ENCODE peak calls at places on chromosomes 1 and 21, in nine cellular contexts. W is activated CD4-positive, alpha-beta T cell treated with anti-CD3 and anti-CD28 coated beads, Interleukin-2, amount 10 ng/mL, durations not matched to agents 7 days and 5 days; Y is CD8-positive, alpha-beta memory T cell; F is NCI-H69; O is fibroblast of gingiva; T is HS-27A; C is astrocyte of the spinal cord; V is naive thymus-derived CD8-positive, alpha-beta T cell; B is left ventricle myocardium superior. K is an unnamed sample.

GRCh38 chr1:62057631-62058290 is 136.9 kb upstream of the L1TD1 start:
- DNase-seq in O (no peak), W (no peak), V (no peak), C (no peak), B (no peak), T (no peak), F (peak), Y (no peak), K (no peak)

GRCh38 chr1:112636597-112637256 is 17.1 kb downstream of the CAPZA1 start:
- DNase-seq in C (no peak), B (no peak), V (no peak), O (no peak), Y (no peak), F (no peak), T (no peak), W (no peak), K (no peak)

GRCh38 chr1:108878678-108879077 is 1.9 kb downstream of the GPSM2 start:
- DNase-seq in V (no peak), C (no peak), O (no peak), T (no peak), Y (no peak), F (peak), B (no peak), W (no peak), K (no peak)

GRCh38 chr1:211901945-211902344 is 71.4 kb upstream of the LPGAT1 start:
- DNase-seq in T (no peak), W (no peak), V (no peak), C (no peak), Y (no peak), O (no peak), F (no peak), B (no peak), K (no peak)

GRCh38 chr1:16617778-16618580 is 4.6 kb upstream of the NBPF1 start:
- DNase-seq in B (no peak), Y (no peak), C (no peak), T (no peak), W (no peak), V (peak), F (no peak), O (no peak), K (no peak)

GRCh38 chr21:31342328-31342727 is 1.7 kb downstream of the TIAM1 start:
- DNase-seq in Y (no peak), W (no peak), V (no peak), F (no peak), B (no peak), T (no peak), O (no peak), C (no peak), K (no peak)

GRCh38 chr1:244835276-244836134 is at the start of gene COX20:
- DNase-seq in T (peak), W (peak), C (peak), B (peak), O (peak), Y (peak), V (peak), F (peak), K (peak)

GRCh38 chr1:30407030-30407861 is 316.1 kb downstream of the MATN1 start:
- DNase-seq in O (no peak), V (no peak), T (no peak), B (no peak), F (no peak), Y (no peak), W (peak), C (no peak), K (no peak)

GRCh38 chr1:213276236-213276635 is 225.2 kb downstream of the RPS6KC1 start:
- DNase-seq in F (peak), T (no peak), B (no peak), W (no peak), C (no peak), O (no peak), V (no peak), Y (no peak), K (no peak)

GRCh38 chr1:13520985-13521384 is 7.2 kb upstream of the LRRC38 start:
- DNase-seq in O (no peak), Y (no peak), W (no peak), V (no peak), B (no peak), F (no peak), T (no peak), C (no peak), K (no peak)

GRCh38 chr1:236753554-236753953 is 41.5 kb upstream of the MTR start:
- DNase-seq in B (no peak), O (peak), C (peak), V (no peak), Y (no peak), T (no peak), W (no peak), F (peak), K (no peak)

GRCh38 chr21:39602793-39603192 is 9.9 kb upstream of the B3GALT5 start:
- DNase-seq in W (no peak), F (no peak), Y (no peak), C (no peak), V (no peak), B (no peak), O (no peak), T (no peak), K (no peak)

GRCh38 chr1:246798606-246799496 is 74.6 kb downstream of the SCCPDH start:
- DNase-seq in W (no peak), C (no peak), B (peak), O (no peak), T (no peak), Y (no peak), V (no peak), F (no peak), K (no peak)

GRCh38 chr1:74534241-74534640 is 21.8 kb upstream of the LRRC53 start:
- DNase-seq in W (no peak), T (no peak), O (peak), B (no peak), V (no peak), C (peak), Y (no peak), F (no peak), K (no peak)

GRCh38 chr1:244968431-244968830 is 104.1 kb upstream of the HNRNPU start:
- DNase-seq in W (no peak), B (peak), T (no peak), V (no peak), Y (no peak), C (no peak), O (peak), F (no peak), K (no peak)

GRCh38 chr1:223153177-223154119 is 10.4 kb upstream of the TLR5 start:
- DNase-seq in T (no peak), B (no peak), C (peak), W (no peak), O (no peak), Y (no peak), V (no peak), F (peak), K (no peak)

GRCh38 chr1:53681647-53682368 is 57.2 kb downstream of the GLIS1 start:
- DNase-seq in V (peak), B (peak), C (no peak), W (peak), O (no peak), T (no peak), Y (peak), F (peak), K (peak)

GRCh38 chr1:119327436-119328155 is 41.0 kb upstream of the HAO2 start:
- DNase-seq in O (peak), V (no peak), W (peak), C (peak), F (peak), T (no peak), B (peak), Y (no peak), K (peak)

GRCh38 chr1:12196641-12197482 is 30.1 kb downstream of the TNFRSF1B start:
- DNase-seq in O (no peak), B (peak), T (no peak), W (no peak), V (no peak), F (peak), Y (no peak), C (no peak), K (no peak)

GRCh38 chr21:41907496-41908258 is 28.5 kb upstream of the PRDM15 start:
- DNase-seq in Y (no peak), C (no peak), W (no peak), F (no peak), T (no peak), V (peak), O (no peak), B (peak), K (no peak)

GRCh38 chr1:166925791-166926483 is 49.4 kb downstream of the ILDR2 start:
- DNase-seq in O (no peak), C (peak), V (no peak), F (no peak), B (no peak), Y (no peak), T (no peak), W (no peak), K (no peak)

GRCh38 chr21:36199021-36199420 is 42.4 kb downstream of the DOP1B start:
- DNase-seq in F (no peak), B (no peak), O (no peak), V (no peak), Y (no peak), T (no peak), W (no peak), C (no peak), K (no peak)

K was measured in CD4-positive, alpha-beta memory T cell.